ENCODE peak calls at places on chromosomes 12 and 14, in nine cellular contexts. N, Z, C, V, X, J, P, L and U are unnamed samples. For H3K4me1, the result is how much of the 10 kb centered on the place peaks cover.

GRCh38 chr12:43662736-43663135 is 95.9 kb downstream of the PUS7L start:
- DNase-seq in N (no peak), Z (no peak), C (no peak), V (no peak), X (no peak), J (no peak), P (no peak), L (no peak), U (no peak)

GRCh38 chr12:100868487-100868886 is 73.9 kb downstream of the ANO4 start:
- DNase-seq in N (no peak), Z (no peak), C (no peak), V (no peak), X (peak), J (no peak), P (no peak), L (no peak), U (no peak)

GRCh38 chr14:95256011-95256775 is 63.5 kb downstream of the CLMN start:
- DNase-seq in N (no peak), Z (no peak), C (no peak), V (no peak), X (peak), J (peak), P (no peak), L (no peak), U (no peak)

GRCh38 chr12:108468149-108468968 is 46.7 kb upstream of the FICD start:
- DNase-seq in N (no peak), Z (no peak), C (no peak), V (no peak), X (peak), J (peak), P (no peak), L (peak), U (peak)

GRCh38 chr12:28240853-28241252 is 50.6 kb downstream of the CCDC91 start:
- DNase-seq in N (no peak), Z (no peak), C (no peak), V (no peak), X (no peak), J (no peak), P (no peak), L (no peak), U (no peak)

GRCh38 chr12:104669851-104670337 is 213.1 kb downstream of the CHST11 start:
- DNase-seq in N (no peak), Z (peak), C (peak), V (peak), X (no peak), J (no peak), P (peak), L (no peak), U (no peak)

GRCh38 chr12:5222011-5222461 is 178.4 kb downstream of the KCNA5 start:
- DNase-seq in N (no peak), Z (no peak), C (no peak), V (no peak), X (no peak), J (peak), P (no peak), L (no peak), U (no peak)

GRCh38 chr12:76030378-76031080 is 1.0 kb downstream of the PHLDA1 start:
- DNase-seq in N (no peak), Z (peak), C (peak), V (peak), X (peak), J (peak), P (peak), L (peak), U (peak)

GRCh38 chr12:113914176-113914575 is 51.9 kb downstream of the RBM19 start:
- DNase-seq in N (no peak), Z (no peak), C (no peak), V (no peak), X (no peak), J (no peak), P (no peak), L (no peak), U (no peak)

GRCh38 chr12:89129471-89129870 is 222.8 kb downstream of the DUSP6 start:
- DNase-seq in N (no peak), Z (no peak), C (no peak), V (no peak), X (no peak), J (no peak), P (no peak), L (no peak), U (no peak)

GRCh38 chr12:97595936-97596335 is 133.3 kb downstream of the RMST start:
- DNase-seq in N (no peak), Z (no peak), C (no peak), V (no peak), X (no peak), J (no peak), P (no peak), L (no peak), U (no peak)

DNA sequence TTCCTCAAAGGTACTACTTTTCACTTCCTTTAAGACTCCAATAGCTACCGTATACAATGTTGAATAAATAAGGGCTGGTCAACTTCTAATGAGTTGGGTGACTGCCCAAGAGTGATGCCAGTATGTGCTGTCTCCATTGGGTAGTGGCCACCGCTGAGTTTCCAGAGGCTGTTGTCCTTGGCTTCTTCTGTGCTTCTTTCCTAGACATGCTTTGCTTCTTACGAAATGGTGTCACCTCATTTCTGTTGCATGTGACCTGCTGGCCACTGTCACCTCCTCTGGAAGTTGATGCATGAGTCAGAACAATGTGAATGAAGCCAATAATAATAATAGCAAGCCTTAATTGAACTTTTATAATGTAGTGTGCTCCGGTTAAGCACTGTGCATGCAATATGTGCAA is 7.5 kb upstream of the NID2 start:
- DNase-seq in N (peak), Z (no peak), C (no peak), V (peak), X (peak), J (no peak), P (no peak), L (no peak), U (no peak)
- H3K4me1 ChIP-seq in N (under half), Z (under half), C (under half), V (under half), X (half or more), J (under half), P (half or more), L (under half), U (under half)

GRCh38 chr14:100454437-100454836 is 131.3 kb downstream of the SLC25A47 start:
- DNase-seq in N (no peak), Z (no peak), C (no peak), V (no peak), X (no peak), J (no peak), P (no peak), L (no peak), U (no peak)

GRCh38 chr14:100450049-100450448 is 126.9 kb downstream of the SLC25A47 start:
- DNase-seq in N (no peak), Z (no peak), C (no peak), V (no peak), X (no peak), J (no peak), P (no peak), L (no peak), U (no peak)

GRCh38 chr14:100451264-100451663 is 128.1 kb downstream of the SLC25A47 start:
- DNase-seq in N (no peak), Z (no peak), C (no peak), V (no peak), X (no peak), J (no peak), P (no peak), L (no peak), U (no peak)

GRCh38 chr14:100450736-100451135 is 127.6 kb downstream of the SLC25A47 start:
- DNase-seq in N (no peak), Z (no peak), C (no peak), V (no peak), X (no peak), J (no peak), P (no peak), L (no peak), U (no peak)

DNA sequence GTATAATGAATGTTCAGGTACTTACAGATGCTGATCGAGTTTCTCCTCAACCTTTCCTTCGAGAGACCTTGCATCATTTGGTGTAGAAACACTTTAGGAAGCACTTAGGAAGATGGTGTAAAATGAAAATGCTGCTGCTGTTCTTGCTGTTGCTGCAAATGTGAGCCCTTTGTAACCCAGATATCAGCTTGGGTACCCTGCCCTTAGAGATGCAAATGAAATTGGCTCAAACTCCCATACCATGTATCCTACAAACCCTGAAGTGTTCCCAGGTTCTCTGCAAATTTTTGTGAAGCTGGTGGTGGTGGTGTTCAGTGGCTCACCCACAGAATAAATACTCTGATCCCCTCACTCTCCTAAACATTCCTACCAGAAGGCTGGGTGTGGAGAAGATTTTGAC is 130.8 kb downstream of the SLC25A47 start:
- DNase-seq in N (no peak), Z (no peak), C (no peak), V (no peak), X (no peak), J (no peak), P (no peak), L (no peak), U (no peak)
- H3K4me1 ChIP-seq in N (under half), Z (under half), C (under half), V (under half), X (under half), J (under half), P (under half), L (under half), U (under half)

GRCh38 chr14:75984674-75985073 is 889 bp upstream of the IFT43 start:
- DNase-seq in N (no peak), Z (no peak), C (no peak), V (no peak), X (no peak), J (no peak), P (no peak), L (no peak), U (no peak)
- H3K4me1 ChIP-seq in N (under half), Z (under half), C (under half), V (half or more), X (under half), J (under half), P (half or more), L (under half), U (under half)

GRCh38 chr14:22563987-22564386 is 25.0 kb downstream of the DAD1 start:
- DNase-seq in N (no peak), Z (no peak), C (no peak), V (no peak), X (no peak), J (no peak), P (no peak), L (no peak), U (no peak)
- H3K4me1 ChIP-seq in N (under half), Z (under half), C (half or more), V (under half), X (under half), J (under half), P (under half), L (under half), U (under half)

GRCh38 chr14:61504841-61505340 is 183.5 kb downstream of the PRKCH start:
- DNase-seq in N (no peak), Z (no peak), C (no peak), V (no peak), X (no peak), J (no peak), P (no peak), L (no peak), U (no peak)

GRCh38 chr14:61502459-61503093 is 181.2 kb downstream of the PRKCH start:
- DNase-seq in N (no peak), Z (no peak), C (no peak), V (no peak), X (no peak), J (no peak), P (no peak), L (no peak), U (no peak)

GRCh38 chr14:61501714-61502458 is 180.5 kb downstream of the PRKCH start:
- DNase-seq in N (no peak), Z (no peak), C (no peak), V (no peak), X (no peak), J (no peak), P (no peak), L (no peak), U (no peak)

GRCh38 chr14:61505815-61506809 is 184.7 kb downstream of the PRKCH start:
- DNase-seq in N (no peak), Z (no peak), C (no peak), V (no peak), X (no peak), J (no peak), P (no peak), L (no peak), U (no peak)

GRCh38 chr14:61503167-61503801 is 181.9 kb downstream of the PRKCH start:
- DNase-seq in N (no peak), Z (no peak), C (no peak), V (no peak), X (no peak), J (no peak), P (no peak), L (no peak), U (no peak)
- H3K4me1 ChIP-seq in N (under half), Z (under half), C (half or more), V (under half), X (under half), J (under half), P (under half), L (under half), U (under half)

DNA sequence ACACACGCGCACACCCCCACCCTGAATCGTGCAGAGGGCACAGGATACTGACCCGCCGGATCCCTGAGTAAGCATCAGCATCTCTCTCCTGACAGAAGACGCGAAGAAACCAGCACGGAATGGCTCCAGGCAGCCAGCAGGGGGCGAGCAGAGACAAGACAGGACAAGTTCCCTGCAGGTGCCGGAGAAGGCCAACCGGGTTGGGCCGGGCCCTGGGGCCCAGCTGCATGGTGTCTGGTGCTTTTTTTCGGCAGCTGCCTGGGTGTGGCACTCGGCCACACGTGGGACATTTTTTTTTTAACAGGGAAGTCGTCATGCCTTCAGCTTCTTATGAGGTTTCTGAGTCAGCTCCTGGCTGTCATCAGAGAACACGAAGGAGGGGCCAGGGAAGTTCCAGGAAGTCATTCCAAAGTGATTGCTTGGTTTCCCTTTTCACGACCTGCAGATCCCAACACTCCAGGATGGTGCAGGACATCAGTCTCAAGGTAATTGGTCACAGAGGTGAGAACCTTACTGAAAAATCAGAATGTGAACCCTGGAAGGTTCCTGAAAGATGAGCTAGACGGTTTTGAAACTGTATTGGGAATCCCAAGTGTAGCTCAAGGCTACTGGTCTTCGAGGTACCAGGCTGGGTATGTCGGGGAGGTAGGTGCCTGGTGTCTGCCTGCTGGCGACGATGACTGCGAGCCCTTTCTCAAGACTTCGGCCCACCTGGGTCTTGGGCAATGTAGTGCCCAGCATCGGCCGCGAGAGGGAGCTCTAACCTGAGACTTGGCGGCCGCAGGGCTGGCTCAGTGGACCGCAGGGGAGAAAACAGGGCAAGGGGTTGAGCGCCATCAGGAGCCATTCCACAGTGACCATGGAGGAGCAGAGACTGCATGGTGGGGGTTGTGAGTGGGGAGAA is 190.8 kb upstream of the PRMT8 start:
- DNase-seq in N (peak), Z (peak), C (peak), V (peak), X (peak), J (peak), P (peak), L (peak), U (peak)
- H3K4me1 ChIP-seq in N (under half), Z (under half), C (under half), V (under half), X (under half), J (under half), P (under half), L (under half), U (under half)

GRCh38 chr12:124388679-124389536 is 94.0 kb downstream of the RFLNA start:
- DNase-seq in N (peak), Z (peak), C (peak), V (peak), X (peak), J (peak), P (peak), L (peak), U (no peak)
- H3K4me1 ChIP-seq in N (under half), Z (under half), C (half or more), V (half or more), X (half or more), J (under half), P (half or more), L (under half), U (under half)